ENCODE peak calls at places on chromosome 20, in nine cellular contexts. One of them, this sample, is unnamed. For H3K4me1 and H3K36me3, the result is how much of the 10 kb centered on the place peaks cover.

GRCh38 chr20:38231786-38232130 is 28.8 kb downstream of the KIAA1755 start:
- DNase-seq in endothelial cell of umbilical vein: peak
- DNase-seq in A673: no peak
- DNase-seq in IMR-90: peak
- DNase-seq in CD8-positive, alpha-beta T cell: no peak
- DNase-seq in lung: no peak
- DNase-seq in naive thymus-derived CD4-positive, alpha-beta T cell: no peak
- DNase-seq in Karpas-422: no peak
- DNase-seq in ovary: no peak
- DNase-seq in this sample: no peak

GRCh38 chr20:1569417-1569861 is 11.9 kb upstream of the SIRPD start:
- DNase-seq in lung: no peak
- DNase-seq in IMR-90: peak
- DNase-seq in CD8-positive, alpha-beta T cell: no peak
- DNase-seq in endothelial cell of umbilical vein: peak
- DNase-seq in A673: peak
- DNase-seq in Karpas-422: no peak
- DNase-seq in ovary: no peak
- DNase-seq in naive thymus-derived CD4-positive, alpha-beta T cell: no peak
- DNase-seq in this sample: no peak

GRCh38 chr20:32976746-32977145 is 27.5 kb downstream of the SUN5 start:
- DNase-seq in naive thymus-derived CD4-positive, alpha-beta T cell: no peak
- DNase-seq in lung: no peak
- DNase-seq in endothelial cell of umbilical vein: no peak
- DNase-seq in IMR-90: no peak
- DNase-seq in Karpas-422: no peak
- DNase-seq in CD8-positive, alpha-beta T cell: peak
- DNase-seq in A673: no peak
- DNase-seq in ovary: no peak
- DNase-seq in this sample: no peak

GRCh38 chr20:33702861-33703260 is 16.7 kb upstream of the E2F1 start:
- DNase-seq in CD8-positive, alpha-beta T cell: no peak
- DNase-seq in naive thymus-derived CD4-positive, alpha-beta T cell: no peak
- DNase-seq in endothelial cell of umbilical vein: no peak
- DNase-seq in ovary: no peak
- DNase-seq in IMR-90: no peak
- DNase-seq in Karpas-422: no peak
- DNase-seq in lung: no peak
- DNase-seq in A673: no peak
- DNase-seq in this sample: no peak

GRCh38 chr20:61571221-61571620 is 319.2 kb downstream of the CDH4 start:
- DNase-seq in A673: no peak
- DNase-seq in CD8-positive, alpha-beta T cell: no peak
- DNase-seq in naive thymus-derived CD4-positive, alpha-beta T cell: no peak
- DNase-seq in ovary: no peak
- DNase-seq in lung: no peak
- DNase-seq in IMR-90: no peak
- DNase-seq in Karpas-422: no peak
- DNase-seq in endothelial cell of umbilical vein: no peak
- DNase-seq in this sample: no peak

GRCh38 chr20:49571553-49571835 is 3.6 kb upstream of the PTGIS start:
- DNase-seq in endothelial cell of umbilical vein: no peak
- DNase-seq in Karpas-422: no peak
- DNase-seq in ovary: peak
- DNase-seq in IMR-90: no peak
- DNase-seq in naive thymus-derived CD4-positive, alpha-beta T cell: no peak
- DNase-seq in lung: no peak
- DNase-seq in CD8-positive, alpha-beta T cell: no peak
- DNase-seq in A673: no peak
- DNase-seq in this sample: no peak

GRCh38 chr20:48823960-48824497 is 3.8 kb downstream of the PREX1 start:
- DNase-seq in endothelial cell of umbilical vein: peak
- DNase-seq in A673: no peak
- DNase-seq in lung: no peak
- DNase-seq in ovary: no peak
- DNase-seq in naive thymus-derived CD4-positive, alpha-beta T cell: no peak
- DNase-seq in CD8-positive, alpha-beta T cell: peak
- DNase-seq in Karpas-422: no peak
- DNase-seq in IMR-90: peak
- DNase-seq in this sample: no peak

GRCh38 chr20:62366370-62367135 is 559 bp downstream of the LAMA5 start:
- DNase-seq in IMR-90: no peak
- DNase-seq in ovary: no peak
- DNase-seq in Karpas-422: peak
- DNase-seq in A673: no peak
- DNase-seq in naive thymus-derived CD4-positive, alpha-beta T cell: no peak
- DNase-seq in lung: no peak
- DNase-seq in endothelial cell of umbilical vein: no peak
- DNase-seq in CD8-positive, alpha-beta T cell: no peak
- DNase-seq in this sample: peak

GRCh38 chr20:9241721-9242427 is 173.0 kb downstream of the PLCB4 start:
- DNase-seq in naive thymus-derived CD4-positive, alpha-beta T cell: no peak
- DNase-seq in IMR-90: peak
- DNase-seq in A673: no peak
- DNase-seq in lung: no peak
- DNase-seq in CD8-positive, alpha-beta T cell: no peak
- DNase-seq in ovary: no peak
- DNase-seq in endothelial cell of umbilical vein: no peak
- DNase-seq in Karpas-422: no peak
- DNase-seq in this sample: no peak

GRCh38 chr20:57167971-57168693 is 98.3 kb downstream of the BMP7 start:
- DNase-seq in IMR-90: no peak
- DNase-seq in endothelial cell of umbilical vein: no peak
- DNase-seq in lung: no peak
- DNase-seq in Karpas-422: no peak
- DNase-seq in ovary: no peak
- DNase-seq in naive thymus-derived CD4-positive, alpha-beta T cell: no peak
- DNase-seq in A673: peak
- DNase-seq in CD8-positive, alpha-beta T cell: no peak
- DNase-seq in this sample: no peak

GRCh38 chr20:23085415-23086055 is 589 bp downstream of the CD93 start:
- DNase-seq in endothelial cell of umbilical vein: no peak
- DNase-seq in CD8-positive, alpha-beta T cell: no peak
- DNase-seq in ovary: no peak
- DNase-seq in Karpas-422: no peak
- DNase-seq in lung: no peak
- DNase-seq in IMR-90: no peak
- DNase-seq in naive thymus-derived CD4-positive, alpha-beta T cell: no peak
- DNase-seq in A673: no peak
- DNase-seq in this sample: no peak

GRCh38 chr20:3436864-3437574 is 29.6 kb upstream of the DNAAF9 start:
- DNase-seq in A673: no peak
- DNase-seq in endothelial cell of umbilical vein: no peak
- DNase-seq in CD8-positive, alpha-beta T cell: no peak
- DNase-seq in Karpas-422: no peak
- DNase-seq in ovary: no peak
- DNase-seq in IMR-90: no peak
- DNase-seq in naive thymus-derived CD4-positive, alpha-beta T cell: no peak
- DNase-seq in lung: no peak
- DNase-seq in this sample: no peak

DNA sequence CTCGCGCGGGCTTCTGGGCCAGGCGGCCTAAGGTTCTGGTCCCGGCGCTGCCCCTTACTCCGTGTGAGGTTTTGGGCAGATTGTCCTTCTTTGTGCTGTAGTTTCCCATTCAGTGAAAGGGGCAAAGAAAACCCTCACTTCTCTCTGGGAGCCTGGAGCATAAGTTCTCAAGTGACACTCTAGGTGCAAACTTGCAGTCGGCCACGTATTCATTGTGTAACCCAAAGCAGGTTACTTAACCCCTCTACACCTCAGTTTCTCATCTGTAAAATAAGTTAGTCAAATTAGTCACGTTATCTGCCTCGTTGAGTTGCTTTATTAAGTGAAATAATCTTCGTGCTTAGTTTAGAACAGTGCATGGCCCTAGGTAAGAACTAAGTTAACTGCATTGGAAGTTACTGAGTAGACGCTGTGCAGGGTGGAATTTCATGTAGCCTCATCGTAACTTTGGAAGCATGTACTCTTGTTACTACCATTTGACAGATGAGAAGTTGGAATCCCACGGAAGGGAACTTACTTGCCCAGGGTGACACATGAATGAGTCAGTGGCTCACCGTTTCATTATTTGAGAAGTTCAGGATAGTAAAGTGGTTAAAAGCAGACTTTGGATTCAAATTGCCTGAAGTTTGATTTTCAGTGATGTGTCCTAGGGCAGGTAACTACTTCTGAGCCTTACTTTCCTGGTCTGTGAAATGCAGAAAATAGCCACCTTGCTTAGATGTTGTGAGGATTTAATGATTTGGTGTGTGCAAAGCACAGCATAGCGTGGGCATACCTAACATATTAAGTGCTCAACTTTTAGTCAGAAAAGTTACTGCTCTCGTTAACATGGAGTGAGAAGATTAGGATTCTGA is 550 bp upstream of the MROH8 start:
- DNase-seq in naive thymus-derived CD4-positive, alpha-beta T cell: no peak
- DNase-seq in ovary: no peak
- DNase-seq in CD8-positive, alpha-beta T cell: no peak
- DNase-seq in A673: no peak
- DNase-seq in IMR-90: peak
- DNase-seq in lung: no peak
- DNase-seq in endothelial cell of umbilical vein: no peak
- DNase-seq in Karpas-422: no peak
- DNase-seq in this sample: no peak
- H3K4me3 ChIP-seq in naive thymus-derived CD4-positive, alpha-beta T cell: peak
- H3K4me3 ChIP-seq in ovary: peak
- H3K4me3 ChIP-seq in CD8-positive, alpha-beta T cell: peak
- H3K4me3 ChIP-seq in A673: peak
- H3K4me3 ChIP-seq in IMR-90: peak
- H3K4me3 ChIP-seq in lung: peak
- H3K4me3 ChIP-seq in endothelial cell of umbilical vein: peak
- H3K4me3 ChIP-seq in Karpas-422: peak
- H3K4me3 ChIP-seq in this sample: peak

GRCh38 chr20:51522207-51522606 is 20.3 kb downstream of the NFATC2 start:
- DNase-seq in endothelial cell of umbilical vein: no peak
- DNase-seq in CD8-positive, alpha-beta T cell: no peak
- DNase-seq in lung: no peak
- DNase-seq in Karpas-422: no peak
- DNase-seq in A673: no peak
- DNase-seq in naive thymus-derived CD4-positive, alpha-beta T cell: no peak
- DNase-seq in IMR-90: no peak
- DNase-seq in ovary: no peak
- DNase-seq in this sample: no peak
- H3K4me1 ChIP-seq in endothelial cell of umbilical vein: under half
- H3K4me1 ChIP-seq in CD8-positive, alpha-beta T cell: under half
- H3K4me1 ChIP-seq in lung: under half
- H3K4me1 ChIP-seq in Karpas-422: half or more
- H3K4me1 ChIP-seq in A673: under half
- H3K4me1 ChIP-seq in naive thymus-derived CD4-positive, alpha-beta T cell: under half
- H3K4me1 ChIP-seq in IMR-90: under half
- H3K4me1 ChIP-seq in ovary: under half
- H3K4me1 ChIP-seq in this sample: under half

GRCh38 chr20:63886921-63887320 is 8.0 kb upstream of the DNAJC5 start:
- DNase-seq in IMR-90: no peak
- DNase-seq in ovary: no peak
- DNase-seq in A673: no peak
- DNase-seq in lung: no peak
- DNase-seq in CD8-positive, alpha-beta T cell: no peak
- DNase-seq in endothelial cell of umbilical vein: no peak
- DNase-seq in Karpas-422: no peak
- DNase-seq in naive thymus-derived CD4-positive, alpha-beta T cell: no peak
- DNase-seq in this sample: no peak

GRCh38 chr20:63885264-63886053 is 9.5 kb upstream of the DNAJC5 start:
- DNase-seq in naive thymus-derived CD4-positive, alpha-beta T cell: no peak
- DNase-seq in CD8-positive, alpha-beta T cell: no peak
- DNase-seq in endothelial cell of umbilical vein: no peak
- DNase-seq in lung: no peak
- DNase-seq in IMR-90: no peak
- DNase-seq in ovary: no peak
- DNase-seq in Karpas-422: no peak
- DNase-seq in A673: no peak
- DNase-seq in this sample: no peak

GRCh38 chr20:63884506-63885263 is 10.2 kb upstream of the DNAJC5 start:
- DNase-seq in IMR-90: no peak
- DNase-seq in naive thymus-derived CD4-positive, alpha-beta T cell: no peak
- DNase-seq in ovary: no peak
- DNase-seq in A673: no peak
- DNase-seq in CD8-positive, alpha-beta T cell: no peak
- DNase-seq in Karpas-422: no peak
- DNase-seq in lung: no peak
- DNase-seq in endothelial cell of umbilical vein: no peak
- DNase-seq in this sample: no peak

GRCh38 chr20:63889241-63890200 is 5.4 kb upstream of the DNAJC5 start:
- DNase-seq in ovary: no peak
- DNase-seq in Karpas-422: no peak
- DNase-seq in lung: no peak
- DNase-seq in IMR-90: peak
- DNase-seq in naive thymus-derived CD4-positive, alpha-beta T cell: no peak
- DNase-seq in endothelial cell of umbilical vein: no peak
- DNase-seq in CD8-positive, alpha-beta T cell: no peak
- DNase-seq in A673: no peak
- DNase-seq in this sample: no peak

GRCh38 chr20:63886054-63886419 is 8.9 kb upstream of the DNAJC5 start:
- DNase-seq in lung: no peak
- DNase-seq in IMR-90: no peak
- DNase-seq in CD8-positive, alpha-beta T cell: no peak
- DNase-seq in ovary: no peak
- DNase-seq in A673: no peak
- DNase-seq in naive thymus-derived CD4-positive, alpha-beta T cell: no peak
- DNase-seq in endothelial cell of umbilical vein: no peak
- DNase-seq in Karpas-422: no peak
- DNase-seq in this sample: no peak
- H3K36me3 ChIP-seq in lung: half or more
- H3K36me3 ChIP-seq in IMR-90: half or more
- H3K36me3 ChIP-seq in CD8-positive, alpha-beta T cell: under half
- H3K36me3 ChIP-seq in ovary: under half
- H3K36me3 ChIP-seq in A673: under half
- H3K36me3 ChIP-seq in naive thymus-derived CD4-positive, alpha-beta T cell: under half
- H3K36me3 ChIP-seq in endothelial cell of umbilical vein: under half
- H3K36me3 ChIP-seq in Karpas-422: under half
- H3K36me3 ChIP-seq in this sample: half or more

GRCh38 chr20:63642518-63643247 is 10.5 kb downstream of the STMN3 start:
- DNase-seq in naive thymus-derived CD4-positive, alpha-beta T cell: no peak
- DNase-seq in IMR-90: no peak
- DNase-seq in A673: no peak
- DNase-seq in ovary: peak
- DNase-seq in lung: no peak
- DNase-seq in endothelial cell of umbilical vein: no peak
- DNase-seq in CD8-positive, alpha-beta T cell: no peak
- DNase-seq in Karpas-422: peak
- DNase-seq in this sample: peak

GRCh38 chr20:63641146-63641791 is 12.0 kb downstream of the STMN3 start:
- DNase-seq in naive thymus-derived CD4-positive, alpha-beta T cell: no peak
- DNase-seq in IMR-90: no peak
- DNase-seq in A673: no peak
- DNase-seq in CD8-positive, alpha-beta T cell: peak
- DNase-seq in Karpas-422: no peak
- DNase-seq in lung: no peak
- DNase-seq in ovary: no peak
- DNase-seq in endothelial cell of umbilical vein: peak
- DNase-seq in this sample: no peak

GRCh38 chr20:63639093-63639860 is 12.4 kb upstream of the GMEB2 start:
- DNase-seq in CD8-positive, alpha-beta T cell: peak
- DNase-seq in naive thymus-derived CD4-positive, alpha-beta T cell: no peak
- DNase-seq in IMR-90: no peak
- DNase-seq in endothelial cell of umbilical vein: no peak
- DNase-seq in Karpas-422: no peak
- DNase-seq in lung: no peak
- DNase-seq in A673: no peak
- DNase-seq in ovary: no peak
- DNase-seq in this sample: no peak

GRCh38 chr20:63641792-63642517 is 11.3 kb downstream of the STMN3 start:
- DNase-seq in IMR-90: peak
- DNase-seq in endothelial cell of umbilical vein: peak
- DNase-seq in lung: peak
- DNase-seq in Karpas-422: peak
- DNase-seq in naive thymus-derived CD4-positive, alpha-beta T cell: peak
- DNase-seq in ovary: peak
- DNase-seq in A673: peak
- DNase-seq in CD8-positive, alpha-beta T cell: peak
- DNase-seq in this sample: peak

GRCh38 chr20:63640086-63640485 is 13.1 kb downstream of the STMN3 start:
- DNase-seq in Karpas-422: no peak
- DNase-seq in lung: no peak
- DNase-seq in CD8-positive, alpha-beta T cell: peak
- DNase-seq in naive thymus-derived CD4-positive, alpha-beta T cell: no peak
- DNase-seq in endothelial cell of umbilical vein: no peak
- DNase-seq in ovary: peak
- DNase-seq in IMR-90: no peak
- DNase-seq in A673: no peak
- DNase-seq in this sample: no peak
- H3K4me3 ChIP-seq in Karpas-422: no peak
- H3K4me3 ChIP-seq in lung: no peak
- H3K4me3 ChIP-seq in CD8-positive, alpha-beta T cell: peak
- H3K4me3 ChIP-seq in naive thymus-derived CD4-positive, alpha-beta T cell: peak
- H3K4me3 ChIP-seq in endothelial cell of umbilical vein: no peak
- H3K4me3 ChIP-seq in ovary: no peak
- H3K4me3 ChIP-seq in IMR-90: no peak
- H3K4me3 ChIP-seq in A673: no peak
- H3K4me3 ChIP-seq in this sample: no peak

This sample was measured in HAP-1.